ENCODE peak calls at places on chromosomes 11 and 22, in six cellular contexts. R, H, V, O, W and J are unnamed samples.

GRCh38 chr11:73168925-73169579 is 26.9 kb upstream of the FCHSD2 start:
- DNase-seq in R (no peak), O (no peak), H (no peak), W (no peak), V (no peak), J (peak; percentile 8)

GRCh38 chr11:44261800-44262591 is 47.9 kb downstream of the ALX4 start:
- DNase-seq in O (no peak), H (no peak), W (no peak), R (no peak), V (no peak), J (no peak)

GRCh38 chr11:113896156-113896879 is 8.3 kb upstream of the HTR3B start:
- DNase-seq in H (peak; percentile 48), O (peak; percentile 37), W (peak; percentile 28), V (no peak), R (peak; percentile 41), J (no peak)

GRCh38 chr11:86940122-86940777 is 14.9 kb downstream of the FZD4 start:
- DNase-seq in H (no peak), W (no peak), R (peak; percentile 94), V (no peak), O (no peak), J (no peak)

GRCh38 chr11:64713031-64713780 is 9.8 kb downstream of the NRXN2 start:
- DNase-seq in R (peak; percentile 15), W (no peak), V (no peak), O (peak; percentile 39), H (peak; percentile 63), J (no peak)

GRCh38 chr11:100687032-100687629 is at the start of gene ARHGAP42:
- DNase-seq in W (no peak), V (no peak), O (peak; percentile 92), H (peak; percentile 74), R (peak; percentile 50), J (peak; percentile 64)

GRCh38 chr22:40803292-40803691 is 15.9 kb downstream of the SLC25A17 start:
- DNase-seq in W (no peak), R (no peak), O (no peak), H (no peak), V (no peak), J (no peak)

GRCh38 chr11:111815489-111815888 is 49.3 kb upstream of the PPP2R1B start:
- DNase-seq in O (no peak), W (no peak), V (no peak), H (no peak), R (no peak), J (no peak)

GRCh38 chr22:22590136-22590891 is 31.2 kb upstream of the PRAME start:
- DNase-seq in H (no peak), V (no peak), R (no peak), W (no peak), O (no peak), J (no peak)

GRCh38 chr11:122804161-122804560 is 34.1 kb upstream of the CRTAM start:
- DNase-seq in W (no peak), R (peak; percentile 32), O (no peak), V (no peak), H (no peak), J (no peak)
- TF ChIP-seq CTCF in W (no peak), R (no peak), O (no peak), V (no peak), H (no peak), J (no peak)

GRCh38 chr11:133966924-133967598 is 10.3 kb upstream of the IGSF9B start:
- DNase-seq in V (no peak), H (peak; percentile 74), R (no peak), W (peak; percentile 80), O (peak; percentile 85), J (no peak)
- TF ChIP-seq CTCF in V (peak; percentile 16), H (peak; percentile 22), R (peak; percentile 19), W (peak; percentile 65), O (peak; percentile 15), J (no peak)

GRCh38 chr22:42116848-42117424 is 13.7 kb downstream of the CYP2D6 start:
- DNase-seq in W (no peak), R (no peak), V (no peak), H (no peak), O (peak; percentile 62), J (no peak)

GRCh38 chr22:42108848-42109247 is 18.3 kb upstream of the NDUFA6 start:
- DNase-seq in O (no peak), H (no peak), W (no peak), R (no peak), V (no peak), J (no peak)

GRCh38 chr22:42114721-42115120 is 15.9 kb downstream of the CYP2D6 start:
- DNase-seq in O (peak; percentile 67), V (no peak), R (peak; percentile 32), H (no peak), W (no peak), J (no peak)

DNA sequence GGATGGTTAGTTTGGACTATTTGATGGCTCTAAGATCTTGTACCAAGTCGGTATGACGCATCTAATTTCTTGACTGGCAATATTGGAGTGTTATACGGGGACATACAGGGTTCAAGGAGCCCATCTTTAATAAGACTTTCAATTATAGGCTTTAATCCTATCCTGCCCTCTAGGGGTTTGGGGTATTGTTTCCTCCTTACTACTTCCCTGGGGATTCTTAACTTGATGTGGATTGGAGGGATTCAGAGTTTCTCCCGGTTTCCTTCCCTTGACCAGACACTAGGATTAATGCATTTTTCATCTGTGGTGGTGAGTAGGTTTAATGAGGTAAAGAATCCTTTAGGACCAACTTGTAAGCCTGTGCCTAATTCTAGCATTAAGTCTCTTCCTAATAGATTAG is 18.8 kb downstream of the CYP2D6 start:
- DNase-seq in V (no peak), W (no peak), R (no peak), O (no peak), H (no peak), J (no peak)
- TF ChIP-seq CTCF in V (no peak), W (no peak), R (no peak), O (no peak), H (no peak), J (no peak)

GRCh38 chr11:62123669-62124185 is at the start of gene INCENP:
- DNase-seq in V (peak; percentile 96), W (peak; percentile 92), O (peak; percentile 95), H (peak; percentile 93), R (peak; percentile 99), J (peak; percentile 80)
- TF ChIP-seq CTCF in V (peak; percentile 1), W (no peak), O (no peak), H (no peak), R (no peak), J (no peak)

GRCh38 chr11:40129276-40129675 is 1330.2 kb downstream of the LRRC4C start:
- DNase-seq in V (no peak), O (no peak), H (no peak), W (no peak), R (no peak), J (no peak)

GRCh38 chr11:40133526-40133925 is 1325.9 kb downstream of the LRRC4C start:
- DNase-seq in W (no peak), R (no peak), V (no peak), O (no peak), H (no peak), J (no peak)

GRCh38 chr11:40134820-40135219 is 1324.6 kb downstream of the LRRC4C start:
- DNase-seq in V (no peak), W (no peak), R (no peak), H (no peak), O (no peak), J (no peak)

GRCh38 chr11:40132881-40133280 is 1326.6 kb downstream of the LRRC4C start:
- DNase-seq in H (no peak), O (no peak), W (no peak), R (no peak), V (no peak), J (no peak)

DNA sequence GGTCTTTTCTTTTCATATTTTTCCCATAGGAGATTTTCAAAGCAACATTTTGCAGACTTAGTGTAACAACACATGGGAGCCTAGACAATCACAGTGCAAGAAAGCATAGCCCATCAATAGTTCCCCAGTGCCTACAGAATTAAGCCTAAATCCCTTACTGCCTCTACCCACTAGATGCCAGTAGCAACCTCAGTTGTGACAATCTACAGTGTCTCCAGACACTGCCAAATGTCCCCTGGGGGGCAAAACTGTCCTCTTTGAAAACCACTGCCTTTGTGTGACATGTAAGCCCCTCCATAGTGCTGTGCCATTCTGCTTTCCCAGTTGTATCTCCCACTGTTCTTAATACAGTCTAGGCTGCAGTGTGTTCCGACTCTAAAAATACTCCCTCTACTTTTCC is 1329.0 kb downstream of the LRRC4C start:
- DNase-seq in R (no peak), H (no peak), V (no peak), O (peak; percentile 16), W (no peak), J (no peak)
- TF ChIP-seq CTCF in R (no peak), H (no peak), V (no peak), O (no peak), W (no peak), J (no peak)

DNA sequence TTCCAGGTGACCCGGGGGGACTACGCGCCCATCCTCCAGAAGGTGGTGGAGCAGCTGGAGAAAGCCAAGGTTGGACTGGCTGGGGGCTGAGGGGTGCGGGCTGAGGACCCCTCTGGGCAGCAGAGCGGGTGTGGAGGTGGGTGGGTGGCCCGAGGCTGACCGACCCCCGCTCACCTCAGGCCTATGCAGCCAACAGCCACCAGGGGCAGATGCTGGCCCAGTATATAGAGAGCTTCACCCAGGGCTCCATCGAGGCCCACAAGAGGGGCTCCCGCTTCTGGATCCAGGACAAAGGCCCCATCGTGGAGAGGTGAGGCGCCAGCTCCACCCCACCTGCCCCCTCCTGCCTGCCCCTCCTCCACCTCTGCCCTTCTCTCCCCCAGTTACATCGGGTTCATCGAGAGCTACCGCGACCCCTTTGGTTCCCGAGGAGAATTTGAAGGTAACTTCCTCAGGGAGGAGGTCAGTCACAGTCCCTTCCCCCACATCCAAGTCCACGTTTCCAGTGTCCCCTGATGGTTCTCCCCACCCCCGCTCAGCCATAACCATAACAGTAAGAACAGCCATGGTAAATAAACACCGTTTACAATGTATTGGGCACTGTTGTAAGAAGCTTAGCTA is 11.2 kb downstream of the DPP3 start:
- DNase-seq in R (no peak), W (no peak), V (no peak), O (peak; percentile 74), H (peak; percentile 48), J (no peak)
- TF ChIP-seq CTCF in R (peak; percentile 53), W (no peak), V (peak; percentile 45), O (peak; percentile 75), H (peak; percentile 63), J (no peak)

GRCh38 chr11:69643646-69644045 is 2.7 kb downstream of the CCND1 start:
- DNase-seq in V (no peak), W (no peak), R (no peak), H (no peak), O (no peak), J (no peak)
- TF ChIP-seq CTCF in V (no peak), W (peak; percentile 24), R (no peak), H (peak; percentile 51), O (no peak), J (no peak)

GRCh38 chr11:8087185-8087584 is 6.2 kb downstream of the TUB start:
- DNase-seq in V (no peak), W (no peak), R (no peak), O (peak; percentile 59), H (no peak), J (no peak)
- TF ChIP-seq CTCF in V (peak; percentile 25), W (no peak), R (peak; percentile 15), O (peak; percentile 14), H (no peak), J (no peak)